ENCODE peak calls at places on chromosomes 4 and X, in nine cellular contexts. V is CD8-positive, alpha-beta T cell; D is mucosa of descending colon; A is GM23248; J is hepatocyte; G is OCI-LY7; O is IMR-90; B is cardiac muscle cell; R is heart right ventricle. H is an unnamed sample.
A peak's percentile ranks its signal among the peaks of the same experiment; 100 is the strongest.

GRCh38 chrX:55521687-55522086 is 32.0 kb upstream of the USP51 start:
- DNase-seq in V (no peak), R (no peak), G (no peak), B (no peak), J (no peak), A (no peak), O (no peak), D (no peak), H (peak; percentile 63)

GRCh38 chr4:2247128-2248043 is 5.5 kb upstream of the HAUS3 start:
- DNase-seq in G (no peak), R (no peak), O (no peak), D (peak; percentile 46), V (no peak), B (no peak), A (no peak), J (peak; percentile 3), H (peak; percentile 25)

GRCh38 chr4:62917649-62918048 is 1491.6 kb downstream of the TECRL start:
- DNase-seq in D (no peak), R (no peak), V (no peak), O (no peak), A (no peak), J (no peak), G (no peak), B (no peak), H (no peak)

GRCh38 chrX:45322382-45322781 is 121.7 kb upstream of the DIPK2B start:
- DNase-seq in D (no peak), R (peak; percentile 23), B (peak; percentile 35), J (peak; percentile 64), A (peak; percentile 81), O (peak; percentile 83), V (no peak), G (peak; percentile 2), H (peak; percentile 44)

GRCh38 chr4:75723117-75723801 is 1.1 kb upstream of the USO1 start:
- DNase-seq in G (no peak), V (no peak), D (no peak), J (peak; percentile 42), B (no peak), O (peak; percentile 80), R (no peak), A (peak; percentile 90), H (no peak)

GRCh38 chrX:99722094-99722493 is 688.0 kb downstream of the PCDH19 start:
- DNase-seq in J (no peak), G (no peak), R (no peak), B (no peak), O (no peak), V (no peak), A (no peak), D (no peak), H (no peak)

GRCh38 chrX:74925210-74926088 is at the start of gene NEXMIF:
- DNase-seq in A (peak; percentile 45), G (no peak), O (no peak), J (no peak), D (peak; percentile 48), B (peak; percentile 70), V (peak; percentile 22), R (no peak), H (peak; percentile 48)

GRCh38 chr4:175412161-175412560 is 399.9 kb downstream of the GPM6A start:
- DNase-seq in D (no peak), G (no peak), O (peak; percentile 64), V (no peak), R (no peak), A (peak; percentile 80), B (no peak), J (no peak), H (no peak)

GRCh38 chr4:37760840-37761239 is 65.6 kb upstream of the PGM2 start:
- DNase-seq in B (no peak), D (no peak), A (no peak), O (no peak), V (no peak), G (no peak), J (no peak), R (no peak), H (no peak)

GRCh38 chr4:74501579-74501978 is 56.6 kb downstream of the AREG start:
- DNase-seq in G (no peak), J (no peak), V (no peak), R (no peak), A (peak; percentile 78), D (no peak), O (peak; percentile 95), B (no peak), H (no peak)

GRCh38 chr4:121455285-121455684 is 74.5 kb upstream of the QRFPR start:
- DNase-seq in A (no peak), V (no peak), R (no peak), B (peak; percentile 28), O (no peak), D (no peak), J (no peak), G (no peak), H (no peak)

GRCh38 chr4:78870056-78870455 is 69.2 kb downstream of the PAQR3 start:
- DNase-seq in D (no peak), V (no peak), O (no peak), A (peak; percentile 29), J (no peak), R (no peak), B (no peak), G (no peak), H (no peak)

GRCh38 chrX:24301806-24302205 is 12.1 kb downstream of the SUPT20HL2 start:
- DNase-seq in A (peak; percentile 50), G (no peak), J (no peak), V (no peak), B (no peak), R (no peak), O (peak; percentile 26), D (no peak), H (no peak)

GRCh38 chr4:153374471-153374870 is 30.0 kb downstream of the MND1 start:
- DNase-seq in V (no peak), B (no peak), A (peak; percentile 45), R (no peak), J (no peak), O (no peak), G (no peak), D (no peak), H (no peak)

GRCh38 chrX:136195247-136195646 is 47.9 kb downstream of the FHL1 start:
- DNase-seq in A (no peak), O (no peak), D (no peak), G (no peak), V (no peak), J (no peak), B (no peak), R (no peak), H (no peak)
- H3K4me1 ChIP-seq in A (peaks cover 25% of the 10 kb centered on the region), O (peaks cover 3% of the 10 kb centered on the region), D (no peaks in the 10 kb centered on the region), G (no peaks in the 10 kb centered on the region), V (peaks cover 23% of the 10 kb centered on the region), J (no peaks in the 10 kb centered on the region), B (no peaks in the 10 kb centered on the region), R (peaks cover 22% of the 10 kb centered on the region), H (peaks cover 10% of the 10 kb centered on the region)

GRCh38 chr4:45640281-45640680 is 483.6 kb downstream of the GABRG1 start:
- DNase-seq in G (no peak), O (no peak), R (no peak), V (no peak), D (no peak), B (no peak), J (no peak), A (no peak), H (no peak)

GRCh38 chr4:45636175-45636574 is 487.7 kb downstream of the GABRG1 start:
- DNase-seq in J (no peak), D (no peak), B (no peak), O (no peak), G (no peak), V (no peak), A (no peak), R (no peak), H (no peak)

DNA sequence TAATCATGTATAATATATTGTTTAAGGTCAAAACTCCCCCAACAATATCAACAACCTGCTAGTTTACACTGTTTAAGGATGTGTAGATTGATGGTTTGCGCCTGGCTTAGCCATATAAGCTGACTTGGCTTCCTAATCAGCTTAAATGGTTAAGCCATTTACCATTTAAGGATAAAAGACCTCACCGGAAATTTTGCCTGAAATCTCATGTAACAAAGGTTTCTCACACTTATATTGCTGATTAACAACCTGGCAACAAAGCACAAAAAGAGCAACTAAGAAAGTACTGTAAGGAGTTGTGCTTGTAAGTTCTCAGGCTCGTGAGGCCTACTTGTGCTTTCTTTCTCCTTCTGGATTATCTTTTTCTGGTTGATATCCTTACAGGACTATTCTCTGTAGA is 485.2 kb downstream of the GABRG1 start:
- DNase-seq in B (no peak), V (no peak), J (no peak), O (no peak), A (no peak), R (no peak), G (no peak), D (no peak), H (no peak)
- H3K4me1 ChIP-seq in B (no peaks in the 10 kb centered on the region), V (no peaks in the 10 kb centered on the region), J (no peaks in the 10 kb centered on the region), O (no peaks in the 10 kb centered on the region), A (no peaks in the 10 kb centered on the region), R (no peaks in the 10 kb centered on the region), G (no peaks in the 10 kb centered on the region), D (peaks cover 4% of the 10 kb centered on the region), H (no peaks in the 10 kb centered on the region)

GRCh38 chrX:107714196-107714811 is 61.3 kb downstream of the TSC22D3 start:
- DNase-seq in D (no peak), J (no peak), G (no peak), R (no peak), A (peak; percentile 52), V (peak; percentile 30), B (no peak), O (no peak), H (no peak)
- H3K4me1 ChIP-seq in D (peaks cover 8% of the 10 kb centered on the region), J (peaks cover 54% of the 10 kb centered on the region), G (peaks cover 52% of the 10 kb centered on the region), R (peaks cover 9% of the 10 kb centered on the region), A (peaks cover 52% of the 10 kb centered on the region), V (peaks cover 61% of the 10 kb centered on the region), B (peaks cover 44% of the 10 kb centered on the region), O (peaks cover 12% of the 10 kb centered on the region), H (peaks cover 24% of the 10 kb centered on the region)

GRCh38 chrX:9911479-9911878 is 55.7 kb upstream of the CLDN34 start:
- DNase-seq in D (no peak), G (no peak), J (no peak), O (peak; percentile 80), B (no peak), V (no peak), R (no peak), A (peak; percentile 51), H (no peak)

GRCh38 chrX:9917861-9918260 is 49.3 kb upstream of the CLDN34 start:
- DNase-seq in O (no peak), D (no peak), B (no peak), R (no peak), A (no peak), J (no peak), G (no peak), V (no peak), H (no peak)

GRCh38 chrX:9912341-9912740 is 54.8 kb upstream of the CLDN34 start:
- DNase-seq in B (peak; percentile 18), G (no peak), R (no peak), V (no peak), A (peak; percentile 26), O (peak; percentile 45), J (no peak), D (no peak), H (no peak)

GRCh38 chrX:9909254-9909653 is 57.9 kb upstream of the CLDN34 start:
- DNase-seq in B (no peak), G (no peak), J (no peak), V (no peak), A (no peak), R (no peak), O (no peak), D (no peak), H (no peak)

DNA sequence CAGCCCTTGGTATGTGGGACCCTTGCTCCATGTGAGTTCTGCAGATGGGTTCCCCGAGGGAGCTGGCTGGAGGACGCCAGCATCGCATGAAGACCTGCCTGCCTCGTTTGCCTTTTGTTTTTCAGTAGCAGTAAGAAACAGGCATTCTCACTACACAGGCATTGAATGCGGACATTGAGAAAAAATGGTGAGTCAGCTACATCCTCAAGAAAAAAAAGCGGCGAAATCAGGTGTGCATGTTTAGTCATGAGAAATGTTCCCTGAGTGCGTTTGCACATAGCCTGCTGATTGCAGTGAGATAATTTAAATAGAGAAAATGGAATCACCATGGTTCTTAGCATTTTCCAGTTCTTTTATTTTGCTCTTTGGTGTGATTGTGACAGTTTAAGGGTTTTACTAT is 54.1 kb upstream of the CLDN34 start:
- DNase-seq in B (no peak), G (no peak), R (no peak), J (peak; percentile 22), A (peak; percentile 67), D (no peak), O (peak; percentile 43), V (no peak), H (no peak)
- H3K4me1 ChIP-seq in B (no peaks in the 10 kb centered on the region), G (no peaks in the 10 kb centered on the region), R (no peaks in the 10 kb centered on the region), J (no peaks in the 10 kb centered on the region), A (peaks cover 7% of the 10 kb centered on the region), D (no peaks in the 10 kb centered on the region), O (peaks cover 13% of the 10 kb centered on the region), V (no peaks in the 10 kb centered on the region), H (no peaks in the 10 kb centered on the region)